ENCODE peak calls at places on chromosomes 11 and 22, in four cellular contexts. One of them, this sample, is unnamed.
A peak's percentile ranks its signal among the peaks of the same experiment; 100 is the strongest.

GRCh38 chr11:126892781-126893180 is 107.8 kb downstream of the KIRREL3 start:
- DNase-seq in A549: no peak
- DNase-seq in iPS DF 6.9: no peak
- DNase-seq in naive thymus-derived CD4-positive, alpha-beta T cell: no peak
- DNase-seq in this sample: no peak

GRCh38 chr11:75474240-75474639 is 41.2 kb upstream of the KLHL35 start:
- DNase-seq in A549: no peak
- DNase-seq in iPS DF 6.9: no peak
- DNase-seq in naive thymus-derived CD4-positive, alpha-beta T cell: no peak
- DNase-seq in this sample: no peak

GRCh38 chr22:46446799-46447198 is 90.6 kb downstream of the CELSR1 start:
- DNase-seq in A549: no peak
- DNase-seq in iPS DF 6.9: no peak
- DNase-seq in naive thymus-derived CD4-positive, alpha-beta T cell: no peak
- DNase-seq in this sample: no peak

GRCh38 chr11:96778272-96778671 is 388.5 kb downstream of the JRKL start:
- DNase-seq in A549: no peak
- DNase-seq in iPS DF 6.9: no peak
- DNase-seq in naive thymus-derived CD4-positive, alpha-beta T cell: no peak
- DNase-seq in this sample: no peak

GRCh38 chr22:22798716-22799115 is 88.9 kb upstream of the IGLL5 start:
- DNase-seq in A549: no peak
- DNase-seq in iPS DF 6.9: no peak
- DNase-seq in naive thymus-derived CD4-positive, alpha-beta T cell: no peak
- DNase-seq in this sample: no peak

GRCh38 chr11:18065572-18065971 is 19.5 kb upstream of the TPH1 start:
- DNase-seq in A549: no peak
- DNase-seq in iPS DF 6.9: no peak
- DNase-seq in naive thymus-derived CD4-positive, alpha-beta T cell: no peak
- DNase-seq in this sample: no peak

GRCh38 chr11:112971200-112971599 is 10.0 kb downstream of the NCAM1 start:
- DNase-seq in A549: no peak
- DNase-seq in iPS DF 6.9: no peak
- DNase-seq in naive thymus-derived CD4-positive, alpha-beta T cell: no peak
- DNase-seq in this sample: no peak

GRCh38 chr11:126732981-126733380 is 267.6 kb downstream of the KIRREL3 start:
- DNase-seq in A549: no peak
- DNase-seq in iPS DF 6.9: no peak
- DNase-seq in naive thymus-derived CD4-positive, alpha-beta T cell: no peak
- DNase-seq in this sample: no peak

GRCh38 chr11:128548655-128549255 is 38.6 kb downstream of the ETS1 start:
- DNase-seq in A549: no peak
- DNase-seq in iPS DF 6.9: no peak
- DNase-seq in naive thymus-derived CD4-positive, alpha-beta T cell: peak; percentile 37
- DNase-seq in this sample: no peak

GRCh38 chr22:42649261-42650056 is at the start of gene CYB5R3:
- DNase-seq in A549: peak; percentile 83
- DNase-seq in iPS DF 6.9: no peak
- DNase-seq in naive thymus-derived CD4-positive, alpha-beta T cell: peak; percentile 76
- DNase-seq in this sample: no peak

GRCh38 chr11:6603287-6604080 is at the start of the genes ILK and RRP8:
- DNase-seq in A549: peak; percentile 91
- DNase-seq in iPS DF 6.9: no peak
- DNase-seq in naive thymus-derived CD4-positive, alpha-beta T cell: peak; percentile 78
- DNase-seq in this sample: peak; percentile 66

GRCh38 chr11:125680747-125681146 is at the start of gene ACRV1:
- DNase-seq in A549: no peak
- DNase-seq in iPS DF 6.9: no peak
- DNase-seq in naive thymus-derived CD4-positive, alpha-beta T cell: no peak
- DNase-seq in this sample: no peak

GRCh38 chr22:24096401-24097115 is 84.7 kb upstream of the SUSD2 start:
- DNase-seq in A549: no peak
- DNase-seq in iPS DF 6.9: no peak
- DNase-seq in naive thymus-derived CD4-positive, alpha-beta T cell: no peak
- DNase-seq in this sample: no peak

GRCh38 chr11:45145083-45145420 is 1.4 kb upstream of the PRDM11 start:
- DNase-seq in A549: no peak
- DNase-seq in iPS DF 6.9: no peak
- DNase-seq in naive thymus-derived CD4-positive, alpha-beta T cell: no peak
- DNase-seq in this sample: no peak

GRCh38 chr11:61477734-61478148 is 30.8 kb upstream of the LRRC10B start:
- DNase-seq in A549: peak; percentile 37
- DNase-seq in iPS DF 6.9: no peak
- DNase-seq in naive thymus-derived CD4-positive, alpha-beta T cell: peak; percentile 43
- DNase-seq in this sample: no peak

DNA sequence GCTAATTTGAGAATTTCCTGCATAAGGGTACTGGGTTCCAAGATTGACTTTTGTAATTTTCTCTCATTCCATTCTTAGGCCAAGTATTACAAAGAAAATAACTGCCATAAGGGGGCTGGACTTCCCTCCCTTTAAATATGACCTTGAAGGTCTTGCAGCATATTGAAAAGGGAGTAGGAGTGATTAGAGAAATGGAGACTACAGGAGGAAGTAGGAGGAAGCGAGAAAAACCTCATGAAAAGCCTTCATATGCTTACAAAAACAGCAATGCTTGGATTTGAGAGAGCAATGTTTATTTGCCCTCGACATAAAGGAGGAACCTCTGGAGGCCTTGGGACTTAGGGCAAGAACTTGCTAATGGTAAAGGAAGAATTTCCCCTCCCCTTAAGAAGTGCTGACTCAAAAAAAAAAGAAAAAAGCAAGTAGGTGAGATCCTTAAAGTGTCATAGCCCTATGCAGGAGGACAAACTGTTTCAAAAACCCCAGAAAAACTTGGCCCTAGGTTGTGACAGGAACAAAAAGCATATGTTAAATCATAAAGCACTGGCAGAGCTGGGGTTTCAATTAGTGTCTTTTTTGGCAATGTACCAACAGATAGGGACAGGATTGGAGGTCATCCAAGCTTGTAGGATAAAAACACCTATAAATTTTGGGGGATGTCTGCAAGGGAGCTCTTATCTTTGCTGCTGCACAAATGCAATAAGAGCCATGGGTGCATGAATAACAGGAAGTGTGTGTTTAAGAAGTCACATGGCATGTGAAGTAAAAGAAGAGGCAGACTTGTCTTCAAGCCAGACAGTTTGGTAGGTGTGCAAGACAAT is 4.9 kb downstream of the GLYAT start:
- DNase-seq in A549: no peak
- DNase-seq in iPS DF 6.9: no peak
- DNase-seq in naive thymus-derived CD4-positive, alpha-beta T cell: peak; percentile 79
- DNase-seq in this sample: no peak
- H3K27ac ChIP-seq in A549: no peak overlapping the region
- H3K27ac ChIP-seq in iPS DF 6.9: no peak overlapping the region
- H3K27ac ChIP-seq in naive thymus-derived CD4-positive, alpha-beta T cell: peak overlapping the region; percentile 60
- H3K27ac ChIP-seq in this sample: no peak overlapping the region

GRCh38 chr11:65086809-65087208 is 2.8 kb downstream of the ZFPL1 start:
- DNase-seq in A549: no peak
- DNase-seq in iPS DF 6.9: no peak
- DNase-seq in naive thymus-derived CD4-positive, alpha-beta T cell: no peak
- DNase-seq in this sample: no peak
- H3K27ac ChIP-seq in A549: no peak overlapping the region
- H3K27ac ChIP-seq in iPS DF 6.9: no peak overlapping the region
- H3K27ac ChIP-seq in naive thymus-derived CD4-positive, alpha-beta T cell: no peak overlapping the region
- H3K27ac ChIP-seq in this sample: no peak overlapping the region

DNA sequence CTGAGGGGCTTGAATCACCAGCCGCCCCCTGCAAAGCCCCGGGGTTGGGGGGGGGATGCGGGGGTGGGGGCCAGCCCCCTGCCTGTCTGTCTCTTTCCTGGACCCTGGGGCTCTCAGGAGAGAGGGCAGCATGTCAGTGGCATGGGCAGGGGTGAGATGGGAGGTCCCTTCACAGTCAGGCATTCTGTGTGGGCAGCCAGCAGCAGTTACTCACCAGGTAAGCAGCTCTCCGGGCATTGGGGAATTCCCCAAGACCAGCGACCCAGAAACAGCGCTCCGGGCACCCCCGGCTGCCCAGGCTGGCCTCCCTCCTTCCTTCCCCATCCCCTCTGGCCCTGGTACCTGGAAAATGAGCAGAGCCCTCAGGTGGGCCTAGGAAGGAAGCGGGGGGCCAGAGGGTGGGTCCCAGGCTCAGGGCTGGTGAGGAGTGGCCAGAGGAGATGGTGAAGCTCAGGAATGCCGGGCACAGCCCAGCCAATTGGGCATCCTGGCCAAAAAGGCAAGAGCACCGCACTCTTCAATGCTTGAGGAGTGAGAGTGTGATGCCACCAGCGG is 4.2 kb upstream of the LIF start:
- DNase-seq in A549: peak; percentile 75
- DNase-seq in iPS DF 6.9: no peak
- DNase-seq in naive thymus-derived CD4-positive, alpha-beta T cell: no peak
- DNase-seq in this sample: no peak
- H3K27ac ChIP-seq in A549: peak overlapping the region; percentile 100
- H3K27ac ChIP-seq in iPS DF 6.9: no peak overlapping the region
- H3K27ac ChIP-seq in naive thymus-derived CD4-positive, alpha-beta T cell: no peak overlapping the region
- H3K27ac ChIP-seq in this sample: peak overlapping the region; percentile 77

GRCh38 chr11:66967670-66968425 is 7.3 kb upstream of the C11orf86 start:
- DNase-seq in A549: peak; percentile 78
- DNase-seq in iPS DF 6.9: no peak
- DNase-seq in naive thymus-derived CD4-positive, alpha-beta T cell: no peak
- DNase-seq in this sample: no peak
- H3K27ac ChIP-seq in A549: peak overlapping the region; percentile 95
- H3K27ac ChIP-seq in iPS DF 6.9: no peak overlapping the region
- H3K27ac ChIP-seq in naive thymus-derived CD4-positive, alpha-beta T cell: no peak overlapping the region
- H3K27ac ChIP-seq in this sample: peak overlapping the region; percentile 87

DNA sequence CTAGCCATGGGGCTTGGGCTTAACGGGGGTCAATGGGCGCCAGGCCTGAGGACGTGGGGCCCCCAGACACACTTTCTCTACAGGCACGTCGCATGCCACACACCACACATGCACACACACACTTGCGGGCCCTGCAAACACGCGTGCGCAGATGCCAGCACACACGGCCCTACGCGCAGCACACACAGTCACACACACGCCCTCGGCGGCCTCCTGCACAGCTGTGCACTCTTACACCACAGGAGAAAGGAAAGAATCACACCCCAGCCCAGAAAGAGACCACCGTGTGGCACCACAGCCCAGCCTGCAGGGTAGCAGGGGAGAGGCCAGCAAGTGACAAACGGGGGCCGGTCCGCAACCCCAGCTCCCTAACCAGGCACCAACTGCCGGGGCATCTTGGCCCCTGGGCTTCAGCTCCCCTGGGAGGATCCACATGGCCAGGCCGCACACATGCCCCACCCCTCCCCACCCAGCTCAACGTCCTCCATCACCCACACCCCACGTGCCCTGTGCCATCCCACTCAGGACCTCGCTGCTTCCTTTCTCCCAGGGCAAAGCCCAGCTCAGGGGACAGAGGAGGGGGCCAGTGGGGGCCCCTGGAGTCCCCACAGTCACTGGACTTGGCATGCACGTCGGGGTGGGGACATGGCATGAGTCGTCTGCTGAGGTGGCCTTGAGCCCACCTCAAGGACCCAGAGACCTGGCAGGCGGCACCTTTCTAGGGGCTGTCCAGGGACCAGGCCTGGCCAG is 26.3 kb upstream of the TH start:
- DNase-seq in A549: no peak
- DNase-seq in iPS DF 6.9: no peak
- DNase-seq in naive thymus-derived CD4-positive, alpha-beta T cell: no peak
- DNase-seq in this sample: no peak
- H3K27ac ChIP-seq in A549: no peak overlapping the region
- H3K27ac ChIP-seq in iPS DF 6.9: no peak overlapping the region
- H3K27ac ChIP-seq in naive thymus-derived CD4-positive, alpha-beta T cell: no peak overlapping the region
- H3K27ac ChIP-seq in this sample: no peak overlapping the region

GRCh38 chr11:66007201-66007634 is 4.6 kb upstream of the CST6 start:
- DNase-seq in A549: no peak
- DNase-seq in iPS DF 6.9: no peak
- DNase-seq in naive thymus-derived CD4-positive, alpha-beta T cell: no peak
- DNase-seq in this sample: no peak

GRCh38 chr11:66006891-66007176 is 4.5 kb downstream of the BANF1 start:
- DNase-seq in A549: no peak
- DNase-seq in iPS DF 6.9: no peak
- DNase-seq in naive thymus-derived CD4-positive, alpha-beta T cell: no peak
- DNase-seq in this sample: no peak

GRCh38 chr11:66004186-66004585 is 1.9 kb downstream of the BANF1 start:
- DNase-seq in A549: no peak
- DNase-seq in iPS DF 6.9: no peak
- DNase-seq in naive thymus-derived CD4-positive, alpha-beta T cell: no peak
- DNase-seq in this sample: no peak

GRCh38 chr11:66008095-66008467 is 3.7 kb upstream of the CST6 start:
- DNase-seq in A549: no peak
- DNase-seq in iPS DF 6.9: no peak
- DNase-seq in naive thymus-derived CD4-positive, alpha-beta T cell: no peak
- DNase-seq in this sample: no peak

GRCh38 chr11:66006134-66006890 is 4.0 kb downstream of the BANF1 start:
- DNase-seq in A549: no peak
- DNase-seq in iPS DF 6.9: no peak
- DNase-seq in naive thymus-derived CD4-positive, alpha-beta T cell: no peak
- DNase-seq in this sample: no peak
- H3K27ac ChIP-seq in A549: no peak overlapping the region
- H3K27ac ChIP-seq in iPS DF 6.9: no peak overlapping the region
- H3K27ac ChIP-seq in naive thymus-derived CD4-positive, alpha-beta T cell: no peak overlapping the region
- H3K27ac ChIP-seq in this sample: no peak overlapping the region

GRCh38 chr11:41532413-41532812 is 73.0 kb upstream of the LRRC4C start:
- DNase-seq in A549: no peak
- DNase-seq in iPS DF 6.9: no peak
- DNase-seq in naive thymus-derived CD4-positive, alpha-beta T cell: no peak
- DNase-seq in this sample: no peak
- H3K27ac ChIP-seq in A549: no peak overlapping the region
- H3K27ac ChIP-seq in iPS DF 6.9: no peak overlapping the region
- H3K27ac ChIP-seq in naive thymus-derived CD4-positive, alpha-beta T cell: no peak overlapping the region
- H3K27ac ChIP-seq in this sample: no peak overlapping the region

GRCh38 chr11:87005569-87005921 is 32.2 kb upstream of the TMEM135 start:
- DNase-seq in A549: no peak
- DNase-seq in iPS DF 6.9: no peak
- DNase-seq in naive thymus-derived CD4-positive, alpha-beta T cell: no peak
- DNase-seq in this sample: no peak
- H3K27ac ChIP-seq in A549: peak overlapping the region; percentile 63
- H3K27ac ChIP-seq in iPS DF 6.9: no peak overlapping the region
- H3K27ac ChIP-seq in naive thymus-derived CD4-positive, alpha-beta T cell: no peak overlapping the region
- H3K27ac ChIP-seq in this sample: no peak overlapping the region

DNA sequence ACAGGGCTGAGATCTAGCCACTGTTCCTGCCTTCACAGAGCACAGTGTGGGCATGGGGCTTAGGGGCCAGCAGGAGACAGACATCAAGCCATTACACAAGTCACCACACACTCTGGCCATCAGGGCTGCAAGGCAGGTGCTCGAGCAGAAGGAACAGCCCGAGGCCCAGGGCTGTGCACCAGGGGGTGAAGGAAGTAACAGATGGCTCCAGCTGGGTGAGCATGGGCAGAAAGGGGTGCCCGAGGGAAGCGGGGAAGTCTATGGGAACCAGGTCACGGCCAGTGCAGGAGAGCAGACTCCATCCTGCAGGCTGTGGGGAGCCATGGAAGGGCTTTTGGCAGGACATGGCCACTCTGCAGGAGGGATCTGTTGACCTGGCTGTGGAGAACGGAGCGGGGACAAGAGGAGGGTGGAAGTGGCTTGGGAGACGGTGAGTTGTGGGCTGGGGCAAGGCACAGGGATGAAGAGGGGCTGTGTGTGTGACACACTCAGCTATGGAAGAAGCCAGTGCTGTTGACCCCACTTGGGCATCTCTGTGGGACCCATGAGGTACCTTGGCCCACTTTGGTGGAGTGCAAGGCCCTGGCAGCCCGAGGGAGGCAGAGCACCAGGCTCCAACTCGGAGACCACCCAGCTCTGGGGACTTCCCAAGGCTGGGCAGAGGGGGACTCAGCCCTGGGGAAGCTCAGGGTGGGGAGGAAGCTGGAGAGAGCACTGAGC is 3.6 kb downstream of the C11orf68 start:
- DNase-seq in A549: no peak
- DNase-seq in iPS DF 6.9: no peak
- DNase-seq in naive thymus-derived CD4-positive, alpha-beta T cell: no peak
- DNase-seq in this sample: no peak
- H3K27ac ChIP-seq in A549: peak overlapping the region; percentile 100
- H3K27ac ChIP-seq in iPS DF 6.9: no peak overlapping the region
- H3K27ac ChIP-seq in naive thymus-derived CD4-positive, alpha-beta T cell: no peak overlapping the region
- H3K27ac ChIP-seq in this sample: peak overlapping the region; percentile 99